ENCODE peak calls at places on chromosomes 7 and 10, in eight cellular contexts. P, W, G, C, V, A, R and X are unnamed samples.
A peak's percentile ranks its signal among the peaks of the same experiment; 100 is the strongest.

GRCh38 chr10:119395287-119396007 is 147.1 kb downstream of the RGS10 start:
- DNase-seq in V (no peak), W (no peak), R (no peak), A (no peak), P (no peak), G (no peak), C (no peak), X (peak; percentile 66)

GRCh38 chr7:98575878-98576277 is 41.2 kb upstream of the NPTX2 start:
- DNase-seq in C (no peak), A (no peak), P (no peak), W (no peak), R (no peak), G (no peak), V (no peak), X (no peak)

GRCh38 chr10:45483002-45483401 is 109.0 kb downstream of the ALOX5 start:
- DNase-seq in G (no peak), A (no peak), C (no peak), W (no peak), P (no peak), R (no peak), V (no peak), X (no peak)

GRCh38 chr7:74474271-74474865 is 20.7 kb downstream of the GTF2IRD1 start:
- DNase-seq in V (no peak), R (no peak), A (no peak), G (no peak), C (no peak), P (no peak), W (no peak), X (no peak)

GRCh38 chr10:107889101-107889500 is 724.6 kb upstream of the SORCS1 start:
- DNase-seq in P (no peak), R (no peak), C (no peak), W (no peak), A (no peak), V (no peak), G (no peak), X (no peak)

GRCh38 chr7:90669002-90669401 is 72.9 kb downstream of the CDK14 start:
- DNase-seq in G (no peak), A (no peak), C (no peak), V (no peak), W (no peak), R (no peak), P (no peak), X (no peak)

GRCh38 chr7:151249732-151250072 is 1.2 kb upstream of the SMARCD3 start:
- DNase-seq in G (no peak), W (no peak), V (no peak), A (no peak), R (no peak), C (no peak), P (no peak), X (peak; percentile 80)

GRCh38 chr7:117283371-117283770 is 39.5 kb downstream of the WNT2 start:
- DNase-seq in C (no peak), R (no peak), A (no peak), G (no peak), P (no peak), W (no peak), V (peak; percentile 80), X (no peak)

GRCh38 chr7:146902728-146903127 is 786.1 kb downstream of the CNTNAP2 start:
- DNase-seq in G (no peak), P (no peak), V (no peak), R (no peak), C (no peak), A (no peak), W (no peak), X (no peak)

GRCh38 chr7:31934551-31934950 is 135.7 kb downstream of the PDE1C start:
- DNase-seq in V (no peak), P (no peak), C (no peak), A (no peak), R (no peak), W (no peak), G (no peak), X (no peak)

GRCh38 chr10:70926215-70927000 is 38.0 kb upstream of the PCBD1 start:
- DNase-seq in R (no peak), P (no peak), W (no peak), C (no peak), A (no peak), V (no peak), G (no peak), X (no peak)

GRCh38 chr10:114038819-114039218 is 4.8 kb upstream of the ADRB1 start:
- DNase-seq in P (no peak), A (no peak), R (no peak), C (no peak), V (no peak), G (no peak), W (no peak), X (no peak)

GRCh38 chr10:62992145-62992721 is 140.9 kb upstream of the NRBF2 start:
- DNase-seq in C (no peak), R (no peak), W (no peak), G (no peak), V (no peak), A (no peak), P (no peak), X (no peak)

GRCh38 chr10:123135415-123136141 is at the start of gene HMX3:
- DNase-seq in W (peak; percentile 48), A (no peak), P (no peak), G (no peak), R (no peak), V (no peak), C (no peak), X (peak; percentile 88)

GRCh38 chr7:101814996-101815825 is 2.2 kb upstream of the CUX1 start:
- DNase-seq in V (no peak), G (no peak), P (no peak), C (peak; percentile 39), R (peak; percentile 59), W (peak; percentile 70), A (peak; percentile 43), X (peak; percentile 52)

GRCh38 chr10:122703483-122704448 is 4.1 kb upstream of the C10orf120 start:
- DNase-seq in W (peak; percentile 36), G (no peak), R (no peak), P (peak; percentile 36), C (peak; percentile 3), A (peak; percentile 55), V (peak; percentile 31), X (peak; percentile 64)

GRCh38 chr7:148941598-148942280 is 57.6 kb upstream of the EZH2 start:
- DNase-seq in C (no peak), A (peak; percentile 54), V (no peak), G (no peak), R (peak; percentile 19), P (peak; percentile 65), W (peak; percentile 55), X (peak; percentile 76)

GRCh38 chr10:69801434-69802315 is at the start of gene COL13A1:
- DNase-seq in C (no peak), R (no peak), A (no peak), W (no peak), V (no peak), P (no peak), G (no peak), X (peak; percentile 84)

GRCh38 chr10:66283064-66283463 is 642.8 kb upstream of the LRRTM3 start:
- DNase-seq in C (no peak), P (no peak), W (no peak), A (no peak), G (no peak), R (no peak), V (no peak), X (no peak)

GRCh38 chr7:33873981-33874750 is 31.2 kb upstream of the BMPER start:
- DNase-seq in P (no peak), R (no peak), V (peak; percentile 71), A (no peak), W (no peak), C (no peak), G (no peak), X (no peak)

GRCh38 chr7:26609082-26609481 is 255.3 kb downstream of the SKAP2 start:
- DNase-seq in V (no peak), A (no peak), W (no peak), C (no peak), G (no peak), R (no peak), P (no peak), X (no peak)

GRCh38 chr10:77350711-77351119 is 286.9 kb downstream of the KCNMA1 start:
- DNase-seq in G (peak; percentile 43), R (no peak), C (no peak), W (no peak), P (no peak), V (peak; percentile 97), A (no peak), X (no peak)

GRCh38 chr10:4034907-4035581 is 250.0 kb upstream of the KLF6 start:
- DNase-seq in W (peak; percentile 22), R (no peak), P (no peak), G (no peak), A (no peak), V (peak; percentile 19), C (no peak), X (peak; percentile 56)

GRCh38 chr7:8176370-8177081 is 85.4 kb downstream of the ICA1 start:
- DNase-seq in G (no peak), V (no peak), A (peak; percentile 22), P (no peak), C (no peak), R (peak; percentile 21), W (peak; percentile 58), X (no peak)

GRCh38 chr10:132387723-132388210 is 9.2 kb upstream of the PWWP2B start:
- DNase-seq in R (peak; percentile 56), V (no peak), P (no peak), G (peak; percentile 70), A (peak; percentile 68), C (no peak), W (peak; percentile 87), X (peak; percentile 79)

GRCh38 chr10:86447422-86447821 is 74.2 kb downstream of the WAPL start:
- DNase-seq in A (no peak), R (no peak), C (no peak), G (no peak), P (no peak), W (no peak), V (no peak), X (no peak)

GRCh38 chr10:418894-419293 is 270.6 kb downstream of the DIP2C start:
- DNase-seq in R (no peak), V (no peak), P (no peak), A (no peak), W (no peak), G (no peak), C (no peak), X (no peak)

GRCh38 chr7:90474284-90475210 is 5.1 kb downstream of the PTTG1IP2 start:
- DNase-seq in C (no peak), A (no peak), R (no peak), G (no peak), P (no peak), V (peak; percentile 66), W (no peak), X (no peak)

GRCh38 chr7:131843862-131844261 is 287.4 kb upstream of the PODXL start:
- DNase-seq in G (no peak), A (no peak), W (no peak), R (no peak), P (peak; percentile 9), V (peak; percentile 13), C (no peak), X (no peak)

GRCh38 chr7:881441-882234 is 5.3 kb downstream of the GET4 start:
- DNase-seq in A (no peak), R (no peak), V (no peak), G (no peak), C (no peak), P (no peak), W (no peak), X (no peak)

GRCh38 chr7:33986951-33987948 is 81.9 kb downstream of the BMPER start:
- DNase-seq in V (peak; percentile 97), R (no peak), G (no peak), A (no peak), C (no peak), P (no peak), W (no peak), X (peak; percentile 62)

GRCh38 chr7:45259966-45260646 is 102.5 kb downstream of the RAMP3 start:
- DNase-seq in P (no peak), A (peak; percentile 81), V (no peak), R (peak; percentile 19), C (no peak), G (no peak), W (peak; percentile 72), X (peak; percentile 57)

GRCh38 chr7:95718556-95719410 is 53.6 kb upstream of the DYNC1I1 start:
- DNase-seq in V (no peak), G (no peak), W (no peak), C (no peak), P (peak; percentile 51), R (no peak), A (no peak), X (no peak)

GRCh38 chr10:11154809-11155208 is 137.1 kb downstream of the CELF2 start:
- DNase-seq in W (no peak), R (no peak), C (no peak), A (no peak), P (no peak), V (no peak), G (no peak), X (no peak)